ENCODE peak calls at places on chromosomes 3 and 15, in nine cellular contexts. V, N, W, A, U, D, Z, C and K are unnamed samples.

GRCh38 chr15:55170361-55170760 is 26.4 kb downstream of the RSL24D1 start:
- DNase-seq in V (no peak), N (no peak), W (no peak), A (no peak), U (no peak), D (no peak), Z (no peak), C (no peak), K (no peak)

GRCh38 chr3:30530084-30530483 is 76.3 kb upstream of the TGFBR2 start:
- DNase-seq in V (no peak), N (no peak), W (no peak), A (no peak), U (no peak), D (no peak), Z (no peak), C (no peak), K (no peak)

GRCh38 chr3:74314696-74315095 is 299.8 kb downstream of the CNTN3 start:
- DNase-seq in V (no peak), N (no peak), W (no peak), A (no peak), U (no peak), D (peak; percentile 61), Z (no peak), C (no peak), K (no peak)

GRCh38 chr3:153757839-153758238 is 363.4 kb upstream of the ARHGEF26 start:
- DNase-seq in V (no peak), N (no peak), W (no peak), A (no peak), U (no peak), D (peak; percentile 42), Z (no peak), C (no peak), K (no peak)

GRCh38 chr3:163175970-163176369 is 1679.4 kb downstream of the OTOL1 start:
- DNase-seq in V (no peak), N (no peak), W (no peak), A (no peak), U (no peak), D (no peak), Z (no peak), C (no peak), K (no peak)

GRCh38 chr15:33910741-33911140 is 57.6 kb upstream of the CHRM5 start:
- DNase-seq in V (no peak), N (no peak), W (no peak), A (no peak), U (no peak), D (peak; percentile 75), Z (no peak), C (peak; percentile 81), K (no peak)

GRCh38 chr15:85463273-85463937 is 83.0 kb downstream of the AKAP13 start:
- DNase-seq in V (no peak), N (no peak), W (no peak), A (peak; percentile 41), U (no peak), D (no peak), Z (no peak), C (no peak), K (no peak)

GRCh38 chr15:81270781-81271491 is 53.0 kb downstream of the STARD5 start:
- DNase-seq in V (no peak), N (no peak), W (no peak), A (no peak), U (no peak), D (peak; percentile 62), Z (no peak), C (peak; percentile 31), K (no peak)

GRCh38 chr3:84547207-84547606 is 411.6 kb upstream of the CADM2 start:
- DNase-seq in V (no peak), N (no peak), W (no peak), A (no peak), U (no peak), D (no peak), Z (no peak), C (peak; percentile 19), K (no peak)

GRCh38 chr3:197795200-197795599 is 4.1 kb downstream of the LRCH3 start:
- DNase-seq in V (no peak), N (peak; percentile 15), W (no peak), A (no peak), U (no peak), D (peak; percentile 93), Z (no peak), C (peak; percentile 66), K (no peak)

GRCh38 chr15:77580991-77581682 is 51.6 kb downstream of the LINGO1 start:
- DNase-seq in V (no peak), N (no peak), W (no peak), A (no peak), U (no peak), D (peak; percentile 61), Z (no peak), C (no peak), K (no peak)

GRCh38 chr3:145190138-145190537 is 970.8 kb downstream of the PLOD2 start:
- DNase-seq in V (no peak), N (no peak), W (no peak), A (no peak), U (no peak), D (no peak), Z (no peak), C (no peak), K (no peak)

GRCh38 chr3:197499427-197499826 is 56.3 kb downstream of the BDH1 start:
- DNase-seq in V (no peak), N (peak; percentile 75), W (no peak), A (no peak), U (no peak), D (peak; percentile 76), Z (no peak), C (peak; percentile 96), K (no peak)

GRCh38 chr3:123499316-123499715 is 50.4 kb upstream of the ADCY5 start:
- DNase-seq in V (no peak), N (no peak), W (no peak), A (no peak), U (no peak), D (peak; percentile 77), Z (no peak), C (no peak), K (no peak)

GRCh38 chr15:31353931-31354330 is 27.3 kb downstream of the KLF13 start:
- DNase-seq in V (no peak), N (no peak), W (no peak), A (no peak), U (peak; percentile 72), D (peak; percentile 32), Z (no peak), C (no peak), K (no peak)

GRCh38 chr15:80984856-80985255 is 4.8 kb downstream of the MESD start:
- DNase-seq in V (peak; percentile 60), N (no peak), W (no peak), A (no peak), U (no peak), D (peak; percentile 55), Z (no peak), C (no peak), K (no peak)

GRCh38 chr15:48800811-48801460 is 9.9 kb downstream of the CEP152 start:
- DNase-seq in V (no peak), N (no peak), W (peak; percentile 28), A (peak; percentile 13), U (peak; percentile 20), D (peak; percentile 59), Z (peak; percentile 27), C (peak; percentile 64), K (peak; percentile 30)

GRCh38 chr3:108024146-108024836 is 66.5 kb downstream of the CD47 start:
- DNase-seq in V (no peak), N (no peak), W (no peak), A (no peak), U (no peak), D (no peak), Z (no peak), C (peak; percentile 41), K (no peak)
- H3K9me2 ChIP-seq in V (no peaks in the 10 kb centered on the region), N (no peaks in the 10 kb centered on the region), W (no peaks in the 10 kb centered on the region), A (no peaks in the 10 kb centered on the region), U (no peaks in the 10 kb centered on the region), D (no peaks in the 10 kb centered on the region), Z (no peaks in the 10 kb centered on the region), C (no peaks in the 10 kb centered on the region), K (peaks cover 5% of the 10 kb centered on the region)

GRCh38 chr3:155135003-155135402 is 54.9 kb downstream of the MME start:
- DNase-seq in V (no peak), N (no peak), W (no peak), A (no peak), U (no peak), D (no peak), Z (no peak), C (no peak), K (no peak)
- H3K9me2 ChIP-seq in V (no peaks in the 10 kb centered on the region), N (no peaks in the 10 kb centered on the region), W (no peaks in the 10 kb centered on the region), A (no peaks in the 10 kb centered on the region), U (no peaks in the 10 kb centered on the region), D (no peaks in the 10 kb centered on the region), Z (no peaks in the 10 kb centered on the region), C (no peaks in the 10 kb centered on the region), K (no peaks in the 10 kb centered on the region)

GRCh38 chr3:56899078-56899477 is 97.3 kb upstream of the ARHGEF3 start:
- DNase-seq in V (no peak), N (no peak), W (no peak), A (no peak), U (no peak), D (no peak), Z (no peak), C (no peak), K (no peak)

GRCh38 chr3:56900801-56901200 is 99.1 kb upstream of the ARHGEF3 start:
- DNase-seq in V (no peak), N (no peak), W (no peak), A (no peak), U (no peak), D (no peak), Z (no peak), C (no peak), K (no peak)

GRCh38 chr3:56894912-56895431 is 93.2 kb upstream of the ARHGEF3 start:
- DNase-seq in V (no peak), N (no peak), W (no peak), A (no peak), U (no peak), D (peak; percentile 30), Z (no peak), C (no peak), K (no peak)

GRCh38 chr3:56899851-56900250 is 98.1 kb upstream of the ARHGEF3 start:
- DNase-seq in V (no peak), N (no peak), W (no peak), A (no peak), U (no peak), D (no peak), Z (no peak), C (no peak), K (no peak)

GRCh38 chr3:56896357-56896756 is 94.6 kb upstream of the ARHGEF3 start:
- DNase-seq in V (no peak), N (no peak), W (no peak), A (no peak), U (no peak), D (no peak), Z (no peak), C (no peak), K (no peak)
- H3K9me2 ChIP-seq in V (no peaks in the 10 kb centered on the region), N (no peaks in the 10 kb centered on the region), W (no peaks in the 10 kb centered on the region), A (no peaks in the 10 kb centered on the region), U (no peaks in the 10 kb centered on the region), D (no peaks in the 10 kb centered on the region), Z (no peaks in the 10 kb centered on the region), C (no peaks in the 10 kb centered on the region), K (no peaks in the 10 kb centered on the region)

DNA sequence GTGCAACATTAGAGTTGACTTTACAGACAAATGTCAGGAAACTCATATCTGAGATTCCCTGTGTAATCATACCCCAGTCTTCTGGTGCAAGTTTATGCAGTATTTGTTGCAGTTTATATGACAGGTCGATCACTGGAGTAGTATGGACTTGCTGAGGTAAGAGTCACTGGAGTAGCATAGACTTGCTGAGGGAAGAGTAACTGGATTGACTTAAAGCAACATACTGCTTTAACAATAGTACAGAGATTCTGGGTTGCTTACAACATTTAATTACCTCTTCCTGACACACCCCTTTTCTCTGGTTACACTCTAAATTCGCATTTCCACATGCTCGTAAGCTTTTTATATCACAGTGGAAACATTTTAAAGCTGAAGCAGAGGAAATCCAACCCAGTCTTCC is 11.8 kb downstream of the AAGAB start:
- DNase-seq in V (no peak), N (no peak), W (peak; percentile 18), A (no peak), U (no peak), D (peak; percentile 53), Z (peak; percentile 15), C (no peak), K (peak; percentile 17)
- H3K9me2 ChIP-seq in V (no peaks in the 10 kb centered on the region), N (no peaks in the 10 kb centered on the region), W (no peaks in the 10 kb centered on the region), A (no peaks in the 10 kb centered on the region), U (no peaks in the 10 kb centered on the region), D (no peaks in the 10 kb centered on the region), Z (no peaks in the 10 kb centered on the region), C (no peaks in the 10 kb centered on the region), K (no peaks in the 10 kb centered on the region)